ENCODE peak calls at places on chromosomes 12 and 14, in six cellular contexts. U is GM23248, O is upper lobe of right lung, J is keratinocyte, T is ascending aorta, Q is Karpas-422. Z is an unnamed sample.

GRCh38 chr14:81991998-81992397 is 458.3 kb upstream of the SEL1L start:
- DNase-seq in T (no peak), U (peak; percentile 35), O (no peak), Q (peak; percentile 59), J (no peak), Z (no peak)

GRCh38 chr12:17214910-17215309 is 608.9 kb upstream of the LMO3 start:
- DNase-seq in U (no peak), J (no peak), O (no peak), T (no peak), Q (no peak), Z (no peak)

GRCh38 chr12:80857311-80857710 is 80.4 kb downstream of the LIN7A start:
- DNase-seq in U (peak; percentile 47), T (no peak), Q (no peak), O (no peak), J (no peak), Z (no peak)

GRCh38 chr12:80877706-80878384 is 59.9 kb downstream of the LIN7A start:
- DNase-seq in J (no peak), Q (no peak), U (peak; percentile 28), O (no peak), T (no peak), Z (no peak)

GRCh38 chr14:58401587-58401986 is 5.9 kb downstream of the TOMM20L start:
- DNase-seq in T (no peak), J (no peak), Q (no peak), O (no peak), U (no peak), Z (no peak)

GRCh38 chr14:41597647-41598046 is 9.0 kb upstream of the LRFN5 start:
- DNase-seq in O (no peak), Q (no peak), U (no peak), J (no peak), T (no peak), Z (no peak)

GRCh38 chr12:51817027-51817953 is 31.2 kb downstream of the FIGNL2 start:
- DNase-seq in U (no peak), T (no peak), O (peak; percentile 15), Q (no peak), J (no peak), Z (no peak)

GRCh38 chr12:103905730-103906349 is 24.4 kb upstream of the HSP90B1 start:
- DNase-seq in Q (no peak), J (peak; percentile 53), O (no peak), T (no peak), U (no peak), Z (peak; percentile 7)

GRCh38 chr12:90393089-90393488 is 561.9 kb downstream of the CCER1 start:
- DNase-seq in Q (no peak), O (no peak), U (no peak), J (no peak), T (no peak), Z (no peak)

GRCh38 chr12:48683534-48683933 is 1.5 kb upstream of the KANSL2 start:
- DNase-seq in O (no peak), U (no peak), Q (no peak), J (no peak), T (no peak), Z (no peak)

GRCh38 chr12:20527396-20528154 is 159.2 kb downstream of the PDE3A start:
- DNase-seq in Q (no peak), J (no peak), O (no peak), U (no peak), T (no peak), Z (no peak)

GRCh38 chr14:78566017-78566858 is 396.1 kb downstream of the NRXN3 start:
- DNase-seq in J (peak; percentile 2), Q (peak; percentile 91), T (no peak), O (peak; percentile 74), U (peak; percentile 88), Z (peak; percentile 47)

GRCh38 chr14:96146131-96146771 is 58.4 kb upstream of the BDKRB2 start:
- DNase-seq in Q (no peak), J (no peak), O (no peak), U (peak; percentile 89), T (no peak), Z (no peak)

GRCh38 chr12:53145383-53145782 is 35.1 kb upstream of the ZNF740 start:
- DNase-seq in O (no peak), U (peak; percentile 68), T (no peak), J (no peak), Q (no peak), Z (no peak)

DNA sequence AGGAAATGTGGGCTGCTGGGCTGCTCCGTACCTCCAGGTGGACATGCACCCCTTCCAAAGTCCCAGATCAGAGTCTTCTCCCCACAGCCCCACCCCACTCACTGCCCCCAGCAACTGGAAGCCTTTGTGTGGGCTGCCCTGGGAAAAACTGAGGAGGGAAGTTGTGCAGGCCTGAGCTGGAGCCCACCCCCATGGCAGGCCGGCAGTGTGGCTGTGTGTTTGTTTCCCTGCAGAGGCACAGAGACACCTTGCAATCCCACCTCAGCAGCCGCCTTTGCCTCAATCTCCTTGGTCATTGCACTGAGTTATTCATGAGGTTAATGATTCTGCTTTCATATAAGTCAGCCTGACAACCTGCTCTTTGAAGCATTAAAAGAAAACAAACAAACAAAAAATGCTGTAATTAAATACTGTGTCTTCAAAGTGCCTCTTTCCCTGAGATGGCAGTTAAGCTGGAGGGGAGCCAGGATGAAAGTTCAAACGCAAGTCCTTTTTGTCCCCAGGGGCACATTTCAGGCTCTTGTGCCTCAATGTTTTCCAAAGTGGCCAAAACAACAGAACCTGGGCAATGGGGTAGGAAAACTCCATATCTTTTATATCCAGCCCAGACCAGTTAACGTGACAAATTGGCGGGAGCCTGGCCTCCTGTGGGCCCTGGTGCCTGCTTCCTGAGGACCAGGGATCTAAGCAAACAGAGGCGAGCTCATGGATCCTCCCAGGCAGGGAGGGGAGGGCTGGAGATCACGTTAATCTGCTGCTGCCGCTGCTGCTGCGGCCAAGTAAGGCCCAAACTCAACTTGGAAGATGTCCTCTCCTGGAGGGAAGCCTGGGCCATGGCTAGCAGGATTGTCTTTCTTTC is 51.9 kb upstream of the TSPAN11 start:
- DNase-seq in U (no peak), J (no peak), T (no peak), O (no peak), Q (no peak), Z (no peak)
- H3K27ac ChIP-seq in U (no peak overlapping the region), J (no peak overlapping the region), T (no peak overlapping the region), O (no peak overlapping the region), Q (no peak overlapping the region), Z (no peak overlapping the region)

DNA sequence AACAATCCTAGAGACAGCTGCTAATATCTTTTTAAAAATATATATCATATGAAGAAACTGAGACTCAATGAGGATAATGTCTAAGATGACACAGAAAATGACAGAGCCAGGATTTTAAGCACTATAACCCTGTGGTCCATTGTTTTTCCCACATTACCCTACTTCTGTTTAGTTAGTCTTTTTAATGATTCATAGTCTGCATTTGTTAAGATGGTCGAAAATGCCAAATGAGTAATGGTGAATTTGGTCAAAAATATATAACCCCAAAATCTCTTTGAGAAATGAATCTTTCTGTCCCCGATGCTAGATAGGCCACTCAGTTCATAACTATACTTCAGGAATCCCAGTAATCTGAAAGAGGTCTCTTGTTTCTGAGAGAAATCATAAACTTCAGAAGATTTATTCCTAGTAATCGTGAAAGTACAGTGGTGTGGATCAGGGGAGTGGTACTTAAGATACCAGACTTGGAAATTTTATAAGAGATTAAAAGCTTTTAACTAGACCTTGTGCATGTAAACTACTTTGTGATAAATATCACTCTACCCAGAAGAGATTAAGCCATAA is 10.8 kb downstream of the RTRAF start:
- DNase-seq in U (peak; percentile 73), J (no peak), T (no peak), O (no peak), Q (no peak), Z (no peak)
- H3K4me1 ChIP-seq in U (peaks cover 32% of the 10 kb centered on the region), J (no peaks in the 10 kb centered on the region), T (no peaks in the 10 kb centered on the region), O (no peaks in the 10 kb centered on the region), Q (peaks cover 13% of the 10 kb centered on the region), Z (no peaks in the 10 kb centered on the region)

DNA sequence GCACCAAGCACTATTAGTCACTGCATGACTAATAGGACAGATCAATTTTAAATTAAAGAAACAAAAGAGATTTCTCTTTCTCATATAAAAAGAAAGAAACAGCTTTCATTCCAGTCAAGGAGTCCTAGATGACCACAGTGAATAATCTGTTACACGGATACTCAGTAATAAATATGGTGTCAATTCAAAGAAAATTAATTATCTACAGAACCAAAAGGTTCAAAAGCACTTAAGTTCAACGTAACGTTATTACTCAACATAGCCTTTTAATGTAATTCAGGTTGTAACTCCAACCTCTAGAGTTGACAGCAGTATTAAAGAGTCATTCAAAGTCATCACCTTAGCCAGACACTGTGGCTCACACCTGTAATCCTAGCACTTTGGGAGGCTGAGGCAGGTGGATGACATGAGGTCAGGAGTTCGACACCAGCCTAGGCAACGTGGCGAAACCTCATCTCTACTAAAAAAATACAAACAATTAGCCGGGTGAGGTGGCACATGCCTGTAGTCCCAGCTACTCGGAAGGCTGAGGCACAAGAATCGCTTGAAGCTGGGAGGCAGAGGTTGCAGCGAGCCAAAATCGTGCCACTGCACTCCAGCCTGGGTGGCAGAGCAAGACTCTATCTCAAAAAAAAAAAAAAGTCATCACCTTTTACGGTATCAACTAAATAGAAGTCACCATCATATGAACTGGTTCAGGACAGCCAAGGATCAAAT is 4.4 kb downstream of the PPTC7 start:
- DNase-seq in T (no peak), Q (no peak), U (no peak), O (no peak), J (peak; percentile 70), Z (no peak)
- H3K27ac ChIP-seq in T (no peak overlapping the region), Q (peak overlapping the region; percentile 32), U (peak overlapping the region; percentile 100), O (peak overlapping the region; percentile 62), J (peak overlapping the region; percentile 100), Z (peak overlapping the region; percentile 86)

DNA sequence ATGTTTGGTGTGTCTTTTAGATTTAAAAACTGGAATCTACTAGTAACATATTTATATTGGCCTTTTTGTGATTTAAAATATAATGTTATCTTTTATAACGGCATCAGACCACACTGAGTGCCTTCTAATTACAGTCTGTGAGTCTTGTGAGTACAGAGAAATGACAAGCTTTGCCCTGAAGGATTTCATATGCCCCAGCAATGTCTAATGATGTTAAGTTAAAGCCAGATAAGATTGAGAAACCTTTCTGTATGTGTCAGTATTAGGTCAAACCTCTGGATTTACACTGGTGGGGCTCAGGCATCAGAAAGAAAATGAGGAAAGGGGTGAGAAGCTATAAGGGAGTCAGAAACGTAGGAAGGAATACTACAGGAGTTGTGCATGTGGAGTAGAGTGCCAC is 25.2 kb downstream of the PLEKHA5 start:
- DNase-seq in T (no peak), J (no peak), Q (no peak), U (peak; percentile 18), O (no peak), Z (no peak)
- H3K4me1 ChIP-seq in T (no peaks in the 10 kb centered on the region), J (no peaks in the 10 kb centered on the region), Q (no peaks in the 10 kb centered on the region), U (peaks cover 34% of the 10 kb centered on the region), O (peaks cover 16% of the 10 kb centered on the region), Z (no peaks in the 10 kb centered on the region)

DNA sequence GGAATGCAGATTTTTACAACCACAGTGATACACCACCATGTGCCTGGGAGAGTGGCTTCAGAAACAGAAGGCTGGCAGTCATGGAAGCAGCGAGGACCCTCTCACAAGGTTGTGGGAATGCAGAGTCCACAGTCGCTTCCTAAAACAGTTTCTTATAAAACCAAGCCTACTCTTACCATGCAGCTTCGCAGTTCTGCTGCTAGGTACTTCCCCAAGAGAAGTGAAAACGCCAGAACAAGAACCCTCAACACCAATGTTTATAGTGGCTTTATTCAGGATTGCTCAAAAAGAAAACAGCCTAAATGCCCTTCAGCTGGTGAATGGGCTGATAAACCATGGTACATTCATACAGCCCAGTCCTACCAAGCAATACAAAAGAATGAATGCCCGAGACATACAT is 87.2 kb downstream of the DDX51 start:
- DNase-seq in T (no peak), U (no peak), Q (no peak), J (no peak), O (no peak), Z (no peak)
- H3K27ac ChIP-seq in T (no peak overlapping the region), U (no peak overlapping the region), Q (no peak overlapping the region), J (no peak overlapping the region), O (no peak overlapping the region), Z (no peak overlapping the region)

Z was measured in CD4-positive, CD25-positive, alpha-beta regulatory T cell.